ENCODE peak calls at places on chromosomes 7 and 10, in seven cellular contexts. B is CD4-positive, alpha-beta T cell; D is T-helper 1 cell; W is mesenchymal stem cell; R is PC-3; C is naive B cell; G is T-cell. J is an unnamed sample.

GRCh38 chr10:123889821-123890220 is 1.8 kb downstream of the CPXM2 start:
- DNase-seq in D (no peak), W (no peak), G (no peak), R (no peak), B (no peak), C (no peak), J (no peak)

GRCh38 chr7:54260868-54261475 is 281.2 kb upstream of the VSTM2A start:
- DNase-seq in G (no peak), B (no peak), C (no peak), D (no peak), W (no peak), R (peak; percentile 81), J (no peak)

GRCh38 chr7:151722533-151722932 is 154.4 kb downstream of the PRKAG2 start:
- DNase-seq in W (no peak), D (no peak), G (no peak), C (no peak), R (no peak), B (no peak), J (no peak)

GRCh38 chr10:1625731-1626130 is 111.6 kb downstream of the ADARB2 start:
- DNase-seq in D (no peak), B (no peak), G (no peak), R (no peak), W (no peak), C (no peak), J (no peak)

GRCh38 chr10:111756541-111757061 is 427.0 kb downstream of the GPAM start:
- DNase-seq in G (no peak), D (no peak), W (peak; percentile 6), R (peak; percentile 21), B (no peak), C (no peak), J (no peak)

GRCh38 chr10:20993387-20994170 is 96.5 kb upstream of the NEBL start:
- DNase-seq in R (peak; percentile 86), W (peak; percentile 52), G (no peak), B (no peak), D (no peak), C (no peak), J (no peak)

GRCh38 chr7:40775877-40776276 is 641.1 kb downstream of the SUGCT start:
- DNase-seq in C (no peak), D (no peak), W (no peak), B (no peak), R (no peak), G (no peak), J (no peak)

GRCh38 chr10:33056828-33057227 is 98.8 kb upstream of the ITGB1 start:
- DNase-seq in G (no peak), D (no peak), W (no peak), C (no peak), B (no peak), R (peak; percentile 22), J (no peak)

J was measured in T-helper 2 cell.